ENCODE peak calls at places on chromosomes 4 and X, in eight cellular contexts. One of them, this sample, is unnamed.

GRCh38 chr4:67931256-67931655 is 32.0 kb downstream of the TMPRSS11A start:
- DNase-seq in astrocyte of the spinal cord: no peak
- DNase-seq in ureter: no peak
- DNase-seq in immature natural killer cell: no peak
- DNase-seq in stimulated activated CD4-positive, alpha-beta T cell treated with anti-CD3 and anti-CD28 coated beads, Interleukin-1b, Interleukin-23, amount 100 ng/mL, for 4 hours: no peak
- DNase-seq in GM12892: no peak
- DNase-seq in Karpas-422: no peak
- DNase-seq in iPS-NIHi11: no peak
- DNase-seq in this sample: no peak

GRCh38 chrX:143934542-143934941 is 50.7 kb downstream of the UBE2NL start:
- DNase-seq in immature natural killer cell: no peak
- DNase-seq in stimulated activated CD4-positive, alpha-beta T cell treated with anti-CD3 and anti-CD28 coated beads, Interleukin-1b, Interleukin-23, amount 100 ng/mL, for 4 hours: no peak
- DNase-seq in Karpas-422: no peak
- DNase-seq in iPS-NIHi11: peak; percentile 3
- DNase-seq in ureter: no peak
- DNase-seq in astrocyte of the spinal cord: no peak
- DNase-seq in GM12892: no peak
- DNase-seq in this sample: no peak

GRCh38 chr4:133102612-133103409 is 46.3 kb upstream of the PCDH10 start:
- DNase-seq in iPS-NIHi11: no peak
- DNase-seq in immature natural killer cell: no peak
- DNase-seq in Karpas-422: no peak
- DNase-seq in stimulated activated CD4-positive, alpha-beta T cell treated with anti-CD3 and anti-CD28 coated beads, Interleukin-1b, Interleukin-23, amount 100 ng/mL, for 4 hours: no peak
- DNase-seq in GM12892: no peak
- DNase-seq in astrocyte of the spinal cord: no peak
- DNase-seq in ureter: no peak
- DNase-seq in this sample: no peak

GRCh38 chrX:56232221-56233082 is at the start of gene KLF8:
- DNase-seq in Karpas-422: no peak
- DNase-seq in iPS-NIHi11: peak; percentile 59
- DNase-seq in immature natural killer cell: peak; percentile 1
- DNase-seq in ureter: peak; percentile 72
- DNase-seq in stimulated activated CD4-positive, alpha-beta T cell treated with anti-CD3 and anti-CD28 coated beads, Interleukin-1b, Interleukin-23, amount 100 ng/mL, for 4 hours: peak; percentile 12
- DNase-seq in astrocyte of the spinal cord: no peak
- DNase-seq in GM12892: peak; percentile 35
- DNase-seq in this sample: no peak

GRCh38 chr4:26175905-26176304 is 144.9 kb upstream of the RBPJ start:
- DNase-seq in GM12892: no peak
- DNase-seq in astrocyte of the spinal cord: no peak
- DNase-seq in Karpas-422: peak; percentile 33
- DNase-seq in stimulated activated CD4-positive, alpha-beta T cell treated with anti-CD3 and anti-CD28 coated beads, Interleukin-1b, Interleukin-23, amount 100 ng/mL, for 4 hours: no peak
- DNase-seq in iPS-NIHi11: no peak
- DNase-seq in ureter: no peak
- DNase-seq in immature natural killer cell: no peak
- DNase-seq in this sample: no peak

GRCh38 chr4:183146478-183146877 is 47.4 kb downstream of the WWC2 start:
- DNase-seq in Karpas-422: no peak
- DNase-seq in iPS-NIHi11: no peak
- DNase-seq in ureter: no peak
- DNase-seq in GM12892: no peak
- DNase-seq in immature natural killer cell: no peak
- DNase-seq in astrocyte of the spinal cord: no peak
- DNase-seq in stimulated activated CD4-positive, alpha-beta T cell treated with anti-CD3 and anti-CD28 coated beads, Interleukin-1b, Interleukin-23, amount 100 ng/mL, for 4 hours: no peak
- DNase-seq in this sample: no peak

GRCh38 chr4:20612313-20612712 is 87.9 kb upstream of the PACRGL start:
- DNase-seq in stimulated activated CD4-positive, alpha-beta T cell treated with anti-CD3 and anti-CD28 coated beads, Interleukin-1b, Interleukin-23, amount 100 ng/mL, for 4 hours: no peak
- DNase-seq in immature natural killer cell: no peak
- DNase-seq in GM12892: no peak
- DNase-seq in Karpas-422: no peak
- DNase-seq in astrocyte of the spinal cord: peak; percentile 78
- DNase-seq in iPS-NIHi11: no peak
- DNase-seq in ureter: no peak
- DNase-seq in this sample: no peak

GRCh38 chr4:5998333-5998936 is 19.8 kb downstream of the C4orf50 start:
- DNase-seq in immature natural killer cell: peak; percentile 42
- DNase-seq in Karpas-422: peak; percentile 89
- DNase-seq in GM12892: peak; percentile 56
- DNase-seq in ureter: peak; percentile 61
- DNase-seq in astrocyte of the spinal cord: peak; percentile 43
- DNase-seq in stimulated activated CD4-positive, alpha-beta T cell treated with anti-CD3 and anti-CD28 coated beads, Interleukin-1b, Interleukin-23, amount 100 ng/mL, for 4 hours: peak; percentile 6
- DNase-seq in iPS-NIHi11: peak; percentile 84
- DNase-seq in this sample: peak; percentile 10

GRCh38 chr4:139919513-139919912 is 234.5 kb downstream of the MAML3 start:
- DNase-seq in immature natural killer cell: no peak
- DNase-seq in Karpas-422: no peak
- DNase-seq in GM12892: no peak
- DNase-seq in ureter: no peak
- DNase-seq in stimulated activated CD4-positive, alpha-beta T cell treated with anti-CD3 and anti-CD28 coated beads, Interleukin-1b, Interleukin-23, amount 100 ng/mL, for 4 hours: no peak
- DNase-seq in iPS-NIHi11: no peak
- DNase-seq in astrocyte of the spinal cord: peak; percentile 54
- DNase-seq in this sample: no peak

GRCh38 chrX:39883664-39884063 is 214.1 kb downstream of the BCOR start:
- DNase-seq in ureter: no peak
- DNase-seq in GM12892: no peak
- DNase-seq in astrocyte of the spinal cord: no peak
- DNase-seq in immature natural killer cell: peak; percentile 51
- DNase-seq in stimulated activated CD4-positive, alpha-beta T cell treated with anti-CD3 and anti-CD28 coated beads, Interleukin-1b, Interleukin-23, amount 100 ng/mL, for 4 hours: peak; percentile 35
- DNase-seq in Karpas-422: no peak
- DNase-seq in iPS-NIHi11: no peak
- DNase-seq in this sample: no peak

GRCh38 chr4:176726803-176727202 is 65.9 kb downstream of the VEGFC start:
- DNase-seq in stimulated activated CD4-positive, alpha-beta T cell treated with anti-CD3 and anti-CD28 coated beads, Interleukin-1b, Interleukin-23, amount 100 ng/mL, for 4 hours: no peak
- DNase-seq in immature natural killer cell: no peak
- DNase-seq in iPS-NIHi11: no peak
- DNase-seq in Karpas-422: no peak
- DNase-seq in astrocyte of the spinal cord: peak; percentile 50
- DNase-seq in GM12892: no peak
- DNase-seq in ureter: no peak
- DNase-seq in this sample: no peak

GRCh38 chr4:108484187-108484586 is 136.2 kb upstream of the RPL34 start:
- DNase-seq in Karpas-422: no peak
- DNase-seq in ureter: no peak
- DNase-seq in iPS-NIHi11: no peak
- DNase-seq in astrocyte of the spinal cord: no peak
- DNase-seq in GM12892: no peak
- DNase-seq in stimulated activated CD4-positive, alpha-beta T cell treated with anti-CD3 and anti-CD28 coated beads, Interleukin-1b, Interleukin-23, amount 100 ng/mL, for 4 hours: no peak
- DNase-seq in immature natural killer cell: no peak
- DNase-seq in this sample: peak; percentile 36

GRCh38 chrX:148193759-148194158 is 212.6 kb downstream of the FMR1NB start:
- DNase-seq in stimulated activated CD4-positive, alpha-beta T cell treated with anti-CD3 and anti-CD28 coated beads, Interleukin-1b, Interleukin-23, amount 100 ng/mL, for 4 hours: no peak
- DNase-seq in GM12892: no peak
- DNase-seq in Karpas-422: no peak
- DNase-seq in astrocyte of the spinal cord: no peak
- DNase-seq in ureter: no peak
- DNase-seq in immature natural killer cell: no peak
- DNase-seq in iPS-NIHi11: no peak
- DNase-seq in this sample: no peak

GRCh38 chr4:108840426-108840975 is 77.6 kb upstream of the ETNPPL start:
- DNase-seq in Karpas-422: no peak
- DNase-seq in ureter: no peak
- DNase-seq in GM12892: no peak
- DNase-seq in astrocyte of the spinal cord: no peak
- DNase-seq in stimulated activated CD4-positive, alpha-beta T cell treated with anti-CD3 and anti-CD28 coated beads, Interleukin-1b, Interleukin-23, amount 100 ng/mL, for 4 hours: no peak
- DNase-seq in iPS-NIHi11: no peak
- DNase-seq in immature natural killer cell: no peak
- DNase-seq in this sample: no peak

GRCh38 chr4:4216668-4217067 is 10.1 kb downstream of the OTOP1 start:
- DNase-seq in ureter: no peak
- DNase-seq in GM12892: no peak
- DNase-seq in iPS-NIHi11: no peak
- DNase-seq in Karpas-422: no peak
- DNase-seq in stimulated activated CD4-positive, alpha-beta T cell treated with anti-CD3 and anti-CD28 coated beads, Interleukin-1b, Interleukin-23, amount 100 ng/mL, for 4 hours: no peak
- DNase-seq in astrocyte of the spinal cord: peak; percentile 41
- DNase-seq in immature natural killer cell: no peak
- DNase-seq in this sample: no peak

GRCh38 chr4:82394896-82395295 is 21.1 kb upstream of the HNRNPD start:
- DNase-seq in iPS-NIHi11: no peak
- DNase-seq in GM12892: no peak
- DNase-seq in stimulated activated CD4-positive, alpha-beta T cell treated with anti-CD3 and anti-CD28 coated beads, Interleukin-1b, Interleukin-23, amount 100 ng/mL, for 4 hours: no peak
- DNase-seq in Karpas-422: no peak
- DNase-seq in ureter: no peak
- DNase-seq in immature natural killer cell: no peak
- DNase-seq in astrocyte of the spinal cord: no peak
- DNase-seq in this sample: no peak